ENCODE peak calls at places on chromosomes 3 and 15, in five cellular contexts. One of them, this sample, is unnamed.

GRCh38 chr3:57385498-57385897 is 93.0 kb upstream of the ASB14 start:
- DNase-seq in brain microvascular endothelial cell: no peak
- DNase-seq in Panc1: no peak
- DNase-seq in skeletal muscle cell: no peak
- DNase-seq in fibroblast of lung: no peak
- DNase-seq in this sample: no peak

GRCh38 chr15:75368689-75369239 is 357 bp upstream of the MAN2C1 start:
- DNase-seq in fibroblast of lung: peak
- DNase-seq in brain microvascular endothelial cell: no peak
- DNase-seq in skeletal muscle cell: no peak
- DNase-seq in Panc1: no peak
- DNase-seq in this sample: no peak

GRCh38 chr3:9441501-9442221 is 44.2 kb downstream of the SETD5 start:
- DNase-seq in Panc1: no peak
- DNase-seq in brain microvascular endothelial cell: no peak
- DNase-seq in fibroblast of lung: no peak
- DNase-seq in skeletal muscle cell: no peak
- DNase-seq in this sample: no peak

GRCh38 chr15:80154336-80154735 is 1.5 kb downstream of the FAH start:
- DNase-seq in fibroblast of lung: no peak
- DNase-seq in skeletal muscle cell: no peak
- DNase-seq in brain microvascular endothelial cell: no peak
- DNase-seq in Panc1: no peak
- DNase-seq in this sample: no peak

GRCh38 chr15:66097151-66098018 is 156.2 kb downstream of the MEGF11 start:
- DNase-seq in brain microvascular endothelial cell: no peak
- DNase-seq in skeletal muscle cell: no peak
- DNase-seq in fibroblast of lung: no peak
- DNase-seq in Panc1: no peak
- DNase-seq in this sample: no peak

GRCh38 chr3:120956143-120956542 is 48.1 kb downstream of the STXBP5L start:
- DNase-seq in Panc1: no peak
- DNase-seq in brain microvascular endothelial cell: no peak
- DNase-seq in skeletal muscle cell: no peak
- DNase-seq in fibroblast of lung: no peak
- DNase-seq in this sample: no peak

GRCh38 chr15:48559270-48559669 is 86.2 kb downstream of the FBN1 start:
- DNase-seq in skeletal muscle cell: peak
- DNase-seq in Panc1: no peak
- DNase-seq in fibroblast of lung: peak
- DNase-seq in brain microvascular endothelial cell: peak
- DNase-seq in this sample: peak

GRCh38 chr3:193768069-193768391 is 175.0 kb downstream of the OPA1 start:
- DNase-seq in fibroblast of lung: peak
- DNase-seq in Panc1: no peak
- DNase-seq in skeletal muscle cell: peak
- DNase-seq in brain microvascular endothelial cell: peak
- DNase-seq in this sample: no peak

GRCh38 chr15:56390739-56391267 is 25.6 kb downstream of the TEX9 start:
- DNase-seq in Panc1: no peak
- DNase-seq in brain microvascular endothelial cell: no peak
- DNase-seq in skeletal muscle cell: peak
- DNase-seq in fibroblast of lung: peak
- DNase-seq in this sample: no peak

GRCh38 chr15:22265056-22265945 is 185.0 kb downstream of the OR4M2 start:
- DNase-seq in skeletal muscle cell: no peak
- DNase-seq in Panc1: no peak
- DNase-seq in brain microvascular endothelial cell: no peak
- DNase-seq in fibroblast of lung: no peak
- DNase-seq in this sample: no peak

GRCh38 chr3:58683001-58683845 is 16.6 kb upstream of the FAM3D start:
- DNase-seq in skeletal muscle cell: peak
- DNase-seq in brain microvascular endothelial cell: peak
- DNase-seq in Panc1: no peak
- DNase-seq in fibroblast of lung: peak
- DNase-seq in this sample: no peak

GRCh38 chr3:156675744-156676466 is 1.5 kb downstream of the TIPARP start:
- DNase-seq in skeletal muscle cell: peak
- DNase-seq in Panc1: peak
- DNase-seq in fibroblast of lung: peak
- DNase-seq in brain microvascular endothelial cell: peak
- DNase-seq in this sample: peak

GRCh38 chr3:42507252-42507651 is 4.8 kb downstream of the VIPR1 start:
- DNase-seq in brain microvascular endothelial cell: no peak
- DNase-seq in Panc1: no peak
- DNase-seq in fibroblast of lung: no peak
- DNase-seq in skeletal muscle cell: no peak
- DNase-seq in this sample: no peak

GRCh38 chr3:87167634-87168456 is 59.3 kb upstream of the CHMP2B start:
- DNase-seq in Panc1: peak
- DNase-seq in skeletal muscle cell: peak
- DNase-seq in fibroblast of lung: peak
- DNase-seq in brain microvascular endothelial cell: peak
- DNase-seq in this sample: no peak

GRCh38 chr3:126677862-126678549 is 23.1 kb upstream of the TXNRD3 start:
- DNase-seq in brain microvascular endothelial cell: no peak
- DNase-seq in fibroblast of lung: no peak
- DNase-seq in Panc1: no peak
- DNase-seq in skeletal muscle cell: no peak
- DNase-seq in this sample: no peak

GRCh38 chr3:97138914-97139541 is 324.6 kb downstream of the EPHA6 start:
- DNase-seq in brain microvascular endothelial cell: no peak
- DNase-seq in fibroblast of lung: no peak
- DNase-seq in Panc1: no peak
- DNase-seq in skeletal muscle cell: no peak
- DNase-seq in this sample: no peak

GRCh38 chr3:124837730-124838186 is 49.4 kb downstream of the ITGB5 start:
- DNase-seq in brain microvascular endothelial cell: peak
- DNase-seq in Panc1: peak
- DNase-seq in fibroblast of lung: peak
- DNase-seq in skeletal muscle cell: no peak
- DNase-seq in this sample: peak

GRCh38 chr15:33135355-33135781 is 59.1 kb downstream of the FMN1 start:
- DNase-seq in skeletal muscle cell: no peak
- DNase-seq in brain microvascular endothelial cell: no peak
- DNase-seq in fibroblast of lung: peak
- DNase-seq in Panc1: no peak
- DNase-seq in this sample: no peak

GRCh38 chr3:134102976-134103375 is 73.3 kb upstream of the SLCO2A1 start:
- DNase-seq in skeletal muscle cell: no peak
- DNase-seq in brain microvascular endothelial cell: no peak
- DNase-seq in Panc1: no peak
- DNase-seq in fibroblast of lung: no peak
- DNase-seq in this sample: no peak

DNA sequence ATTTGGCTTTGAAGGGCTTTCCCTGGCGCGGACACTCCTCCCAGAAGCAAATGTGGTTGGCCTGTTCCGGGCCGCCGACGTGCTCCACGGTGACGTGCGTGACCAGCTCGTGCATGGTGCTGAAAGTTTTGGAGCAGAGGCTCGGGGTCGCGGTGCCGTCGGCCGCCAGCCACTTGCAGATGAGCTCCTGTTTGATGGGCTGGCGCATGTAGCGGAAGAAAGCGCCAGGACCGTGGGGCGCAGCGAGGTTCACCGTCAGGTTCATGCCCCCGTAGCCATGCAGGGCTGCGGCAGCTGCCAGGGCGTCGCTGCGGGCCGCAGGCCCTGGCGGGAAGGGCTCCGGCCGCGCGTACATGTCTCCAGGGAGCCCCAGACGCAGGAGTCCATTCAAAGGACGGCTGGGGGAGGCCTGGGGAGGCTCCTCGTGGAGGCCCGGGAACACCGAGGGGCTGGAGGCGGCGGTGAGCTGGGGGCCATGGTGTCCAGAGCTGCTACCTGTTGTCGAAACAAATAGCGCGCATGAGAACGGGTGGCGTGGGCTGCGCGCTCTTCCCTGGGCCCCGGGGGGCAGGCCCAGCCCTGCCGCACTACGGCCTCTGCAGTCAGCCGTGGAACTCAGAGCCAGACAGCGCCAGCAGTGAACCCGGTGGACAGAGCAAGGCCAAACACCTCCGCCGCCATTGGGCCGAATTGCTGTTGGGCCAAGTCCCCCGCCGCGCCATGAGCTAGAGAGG is 10.2 kb downstream of the ZIC4 start:
- DNase-seq in fibroblast of lung: no peak
- DNase-seq in Panc1: no peak
- DNase-seq in brain microvascular endothelial cell: peak
- DNase-seq in skeletal muscle cell: no peak
- DNase-seq in this sample: no peak
- H3K4me3 ChIP-seq in fibroblast of lung: no peak
- H3K4me3 ChIP-seq in Panc1: no peak
- H3K4me3 ChIP-seq in brain microvascular endothelial cell: peak
- H3K4me3 ChIP-seq in skeletal muscle cell: no peak
- H3K4me3 ChIP-seq in this sample: no peak

GRCh38 chr3:106276755-106277612 is 408.2 kb upstream of the CBLB start:
- DNase-seq in brain microvascular endothelial cell: no peak
- DNase-seq in fibroblast of lung: no peak
- DNase-seq in skeletal muscle cell: no peak
- DNase-seq in Panc1: no peak
- DNase-seq in this sample: no peak
- H3K4me3 ChIP-seq in brain microvascular endothelial cell: no peak
- H3K4me3 ChIP-seq in fibroblast of lung: no peak
- H3K4me3 ChIP-seq in skeletal muscle cell: no peak
- H3K4me3 ChIP-seq in Panc1: no peak
- H3K4me3 ChIP-seq in this sample: no peak

GRCh38 chr15:101495334-101496197 is 6.1 kb upstream of the PCSK6 start:
- DNase-seq in Panc1: no peak
- DNase-seq in brain microvascular endothelial cell: no peak
- DNase-seq in skeletal muscle cell: no peak
- DNase-seq in fibroblast of lung: no peak
- DNase-seq in this sample: no peak
- H3K4me3 ChIP-seq in Panc1: no peak
- H3K4me3 ChIP-seq in brain microvascular endothelial cell: no peak
- H3K4me3 ChIP-seq in skeletal muscle cell: no peak
- H3K4me3 ChIP-seq in fibroblast of lung: no peak
- H3K4me3 ChIP-seq in this sample: no peak

DNA sequence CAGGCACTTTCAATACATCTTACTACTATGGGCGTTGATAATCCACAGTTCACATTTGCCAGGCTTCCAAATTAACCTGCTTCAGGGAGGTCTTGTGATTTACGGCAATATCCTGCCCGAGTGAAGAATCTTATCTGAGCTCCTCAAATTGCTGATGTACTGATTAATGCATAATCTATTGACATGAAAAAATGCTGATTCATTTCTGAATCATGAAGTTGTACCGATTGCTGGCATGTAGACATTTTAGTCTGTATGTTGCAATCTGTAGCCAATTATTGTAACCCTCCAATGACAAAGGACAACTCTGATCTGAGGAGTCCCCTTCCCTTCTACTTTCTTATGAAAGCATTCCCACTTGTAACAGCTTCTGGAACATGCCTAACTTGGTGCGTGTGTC is 97.2 kb downstream of the SEC22A start:
- DNase-seq in skeletal muscle cell: no peak
- DNase-seq in Panc1: no peak
- DNase-seq in brain microvascular endothelial cell: no peak
- DNase-seq in fibroblast of lung: no peak
- DNase-seq in this sample: no peak
- H3K4me3 ChIP-seq in skeletal muscle cell: no peak
- H3K4me3 ChIP-seq in Panc1: no peak
- H3K4me3 ChIP-seq in brain microvascular endothelial cell: no peak
- H3K4me3 ChIP-seq in fibroblast of lung: no peak
- H3K4me3 ChIP-seq in this sample: no peak

DNA sequence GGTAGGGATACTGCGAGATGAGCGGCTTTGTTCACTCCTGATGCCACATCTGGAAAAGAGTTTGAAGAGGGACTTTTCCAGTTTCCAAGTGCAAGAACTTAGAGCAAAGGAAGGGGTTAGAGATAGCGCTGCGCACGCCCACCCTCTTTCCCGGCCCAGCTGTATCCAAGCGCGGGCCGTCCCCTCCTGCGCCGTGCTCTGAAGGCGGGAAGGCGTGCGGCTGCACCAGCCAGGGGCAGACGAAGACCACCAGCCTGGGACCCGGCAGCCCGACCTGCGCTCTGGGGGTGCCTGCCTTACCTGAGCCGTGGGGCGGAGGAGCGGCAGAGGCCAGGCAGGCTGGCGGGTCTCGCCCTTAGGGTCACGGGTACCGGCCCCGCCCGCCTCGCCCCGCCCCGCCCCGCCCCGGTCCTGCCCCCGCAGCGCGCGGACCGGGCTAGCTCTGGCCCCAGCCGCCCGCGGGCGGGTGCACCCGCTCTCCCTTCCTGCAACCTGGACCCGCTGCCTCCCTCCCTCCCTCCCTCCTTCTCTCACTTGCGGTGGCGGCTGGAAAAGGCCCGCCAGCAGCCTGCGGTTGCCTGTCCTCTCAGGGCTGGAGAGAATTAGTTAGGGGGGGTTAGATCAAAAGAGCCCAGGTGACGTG is at the start of gene WDR72:
- DNase-seq in skeletal muscle cell: no peak
- DNase-seq in Panc1: no peak
- DNase-seq in fibroblast of lung: no peak
- DNase-seq in brain microvascular endothelial cell: no peak
- DNase-seq in this sample: no peak
- H3K4me3 ChIP-seq in skeletal muscle cell: no peak
- H3K4me3 ChIP-seq in Panc1: no peak
- H3K4me3 ChIP-seq in fibroblast of lung: no peak
- H3K4me3 ChIP-seq in brain microvascular endothelial cell: no peak
- H3K4me3 ChIP-seq in this sample: no peak

GRCh38 chr15:100919481-100920405 is 586 bp downstream of the LRRK1 start:
- DNase-seq in brain microvascular endothelial cell: no peak
- DNase-seq in fibroblast of lung: peak
- DNase-seq in Panc1: no peak
- DNase-seq in skeletal muscle cell: no peak
- DNase-seq in this sample: no peak

GRCh38 chr15:100922192-100923040 is 3.3 kb downstream of the LRRK1 start:
- DNase-seq in Panc1: no peak
- DNase-seq in fibroblast of lung: no peak
- DNase-seq in skeletal muscle cell: no peak
- DNase-seq in brain microvascular endothelial cell: no peak
- DNase-seq in this sample: no peak

GRCh38 chr15:100918690-100919480 is at the start of gene LRRK1:
- DNase-seq in fibroblast of lung: peak
- DNase-seq in skeletal muscle cell: no peak
- DNase-seq in brain microvascular endothelial cell: peak
- DNase-seq in Panc1: no peak
- DNase-seq in this sample: no peak

GRCh38 chr15:100923076-100923475 is 3.9 kb downstream of the LRRK1 start:
- DNase-seq in skeletal muscle cell: no peak
- DNase-seq in Panc1: no peak
- DNase-seq in fibroblast of lung: no peak
- DNase-seq in brain microvascular endothelial cell: no peak
- DNase-seq in this sample: no peak

DNA sequence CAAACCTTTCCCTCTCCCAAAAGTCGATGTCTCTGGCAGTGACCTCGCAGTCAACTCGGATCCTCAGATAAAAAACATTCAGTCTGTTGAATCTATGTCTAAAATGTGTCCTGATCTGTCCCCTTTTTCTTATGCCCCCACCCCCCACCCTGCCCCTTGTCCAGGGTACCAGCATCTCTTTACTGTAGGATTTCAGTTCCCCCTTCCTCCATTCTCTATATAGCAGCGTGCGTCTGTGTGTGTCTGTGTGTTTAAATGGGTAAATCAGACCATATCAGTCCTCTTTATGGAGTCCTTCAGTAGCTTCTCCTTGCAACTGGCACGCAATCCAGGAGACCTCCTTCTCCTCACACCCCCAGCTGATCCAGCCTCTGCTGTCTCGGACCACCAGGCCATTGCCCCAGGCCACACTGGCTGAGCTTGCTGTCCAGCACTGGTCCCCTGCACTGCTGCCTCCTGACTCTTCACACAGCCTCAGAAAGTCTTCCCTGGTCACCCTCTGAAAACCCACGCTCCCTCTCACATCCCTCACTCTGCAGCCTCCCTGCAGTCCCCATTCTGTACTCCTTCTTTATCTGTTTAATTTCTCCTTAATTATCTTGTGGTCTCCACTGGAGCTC is 1.5 kb downstream of the LRRK1 start:
- DNase-seq in brain microvascular endothelial cell: no peak
- DNase-seq in skeletal muscle cell: no peak
- DNase-seq in Panc1: no peak
- DNase-seq in fibroblast of lung: no peak
- DNase-seq in this sample: no peak
- H3K4me3 ChIP-seq in brain microvascular endothelial cell: no peak
- H3K4me3 ChIP-seq in skeletal muscle cell: no peak
- H3K4me3 ChIP-seq in Panc1: peak
- H3K4me3 ChIP-seq in fibroblast of lung: no peak
- H3K4me3 ChIP-seq in this sample: no peak